ENCODE peak calls at places on chromosome 14, in nine cellular contexts. N is HEK293T; H is T-cell; R is amniotic stem cell; B is activated T-cell treated with anti-CD3 and anti-CD28 coated beads, Interleukin-2, amount 50 U/mL, for 72 hours; T is HFFc6; Q is HCT116; L is Jurkat, Clone E6-1; C is left kidney. E is an unnamed sample.

GRCh38 chr14:34104750-34105397 is 154.0 kb upstream of the EGLN3 start:
- DNase-seq in C (no peak), T (no peak), Q (no peak), L (no peak), H (no peak), B (no peak), N (no peak), R (no peak), E (no peak)

GRCh38 chr14:104317975-104318557 is 179.7 kb downstream of the KIF26A start:
- DNase-seq in T (no peak), Q (no peak), L (no peak), R (no peak), B (no peak), N (no peak), H (no peak), C (no peak), E (no peak)

GRCh38 chr14:84323450-84323849 is 1206.5 kb upstream of the FLRT2 start:
- DNase-seq in T (no peak), Q (no peak), N (no peak), C (no peak), L (no peak), B (no peak), H (no peak), R (no peak), E (no peak)

GRCh38 chr14:97408937-97409860 is 612.0 kb downstream of the VRK1 start:
- DNase-seq in L (no peak), H (no peak), R (no peak), C (no peak), T (no peak), N (no peak), B (peak), Q (no peak), E (no peak)

GRCh38 chr14:23047751-23048693 is 6.0 kb downstream of the PSMB11 start:
- DNase-seq in L (no peak), R (no peak), N (no peak), B (no peak), H (no peak), T (no peak), Q (no peak), C (no peak), E (no peak)

GRCh38 chr14:63394856-63395255 is 76.1 kb upstream of the GPHB5 start:
- DNase-seq in C (no peak), H (no peak), B (no peak), R (no peak), Q (no peak), L (no peak), N (no peak), T (peak), E (no peak)

GRCh38 chr14:53840444-53840843 is 116.2 kb downstream of the BMP4 start:
- DNase-seq in H (no peak), L (no peak), C (no peak), N (no peak), Q (peak), R (no peak), B (no peak), T (peak), E (no peak)

GRCh38 chr14:29458547-29458946 is 469.1 kb downstream of the PRKD1 start:
- DNase-seq in B (no peak), N (no peak), C (no peak), R (no peak), H (no peak), T (peak), Q (no peak), L (no peak), E (peak)

GRCh38 chr14:24196071-24197061 is 1.1 kb upstream of the TM9SF1 start:
- DNase-seq in N (peak), R (no peak), Q (no peak), C (peak), H (no peak), T (no peak), L (no peak), B (no peak), E (no peak)

GRCh38 chr14:55556929-55557623 is 22.9 kb upstream of the KTN1 start:
- DNase-seq in N (no peak), H (no peak), Q (peak), B (no peak), C (peak), R (peak), T (peak), L (no peak), E (peak)